ENCODE peak calls at places on chromosomes 6 and 20, in five cellular contexts. E is activated CD8-positive, alpha-beta memory T cell treated with anti-CD3 and anti-CD28 coated beads for 1 hour; X is HAP-1; V is stimulated activated CD4-positive, alpha-beta T cell treated with anti-CD3 and anti-CD28 coated beads, Interleukin-15, amount 100 ng/mL, for 24 hours; I is HS-27A. N is an unnamed sample.

GRCh38 chr6:151409260-151409659 is 17.9 kb upstream of the ZBTB2 start:
- DNase-seq in E (no peak), X (no peak), V (no peak), I (no peak), N (no peak)

GRCh38 chr6:15456422-15456821 is 206.4 kb downstream of the DTNBP1 start:
- DNase-seq in E (no peak), X (no peak), V (no peak), I (no peak), N (no peak)

GRCh38 chr6:3603443-3604130 is 146.7 kb upstream of the SLC22A23 start:
- DNase-seq in E (no peak), X (no peak), V (no peak), I (no peak), N (no peak)

GRCh38 chr6:82988904-82989303 is 76.7 kb downstream of the UBE3D start:
- DNase-seq in E (no peak), X (no peak), V (no peak), I (no peak), N (no peak)

GRCh38 chr6:44554194-44554593 is 166.7 kb downstream of the CDC5L start:
- DNase-seq in E (no peak), X (no peak), V (no peak), I (no peak), N (no peak)

GRCh38 chr6:40524797-40525584 is 62.2 kb downstream of the LRFN2 start:
- DNase-seq in E (no peak), X (peak; percentile 3), V (no peak), I (no peak), N (no peak)

GRCh38 chr20:40942775-40943174 is 85.8 kb upstream of the TOP1 start:
- DNase-seq in E (no peak), X (no peak), V (no peak), I (no peak), N (no peak)

GRCh38 chr20:25738198-25738597 is 41.5 kb upstream of the ZNF337 start:
- DNase-seq in E (no peak), X (no peak), V (no peak), I (peak; percentile 85), N (no peak)

GRCh38 chr6:33686981-33687975 is 24.2 kb downstream of the UQCC2 start:
- DNase-seq in E (no peak), X (no peak), V (no peak), I (no peak), N (no peak)

GRCh38 chr20:58891076-58891685 is 38.7 kb downstream of the GNAS start:
- DNase-seq in E (peak; percentile 73), X (peak; percentile 64), V (peak; percentile 80), I (no peak), N (peak; percentile 70)

GRCh38 chr6:51738614-51739013 is 348.8 kb downstream of the PKHD1 start:
- DNase-seq in E (no peak), X (no peak), V (no peak), I (no peak), N (no peak)

GRCh38 chr6:42450314-42451145 is 1.2 kb downstream of the TRERF1 start:
- DNase-seq in E (no peak), X (peak; percentile 27), V (peak; percentile 53), I (no peak), N (peak; percentile 54)

GRCh38 chr6:51842066-51842465 is 245.3 kb downstream of the PKHD1 start:
- DNase-seq in E (no peak), X (no peak), V (no peak), I (no peak), N (no peak)

GRCh38 chr6:166633732-166634535 is 6.9 kb upstream of the RPS6KA2 start:
- DNase-seq in E (no peak), X (no peak), V (no peak), I (no peak), N (no peak)

GRCh38 chr6:45681860-45682488 is 304.2 kb upstream of the SUPT3H start:
- DNase-seq in E (no peak), X (no peak), V (peak; percentile 58), I (no peak), N (peak; percentile 56)

GRCh38 chr6:15915508-15916178 is 213.2 kb upstream of the MYLIP start:
- DNase-seq in E (no peak), X (no peak), V (no peak), I (no peak), N (no peak)

GRCh38 chr20:56187791-56188190 is 60.7 kb upstream of the MC3R start:
- DNase-seq in E (no peak), X (no peak), V (no peak), I (no peak), N (no peak)

GRCh38 chr6:84764332-84765049 is at the start of gene TBX18:
- DNase-seq in E (no peak), X (no peak), V (peak; percentile 55), I (peak; percentile 45), N (peak; percentile 43)

GRCh38 chr20:19880256-19881079 is 122.4 kb downstream of the RIN2 start:
- DNase-seq in E (no peak), X (no peak), V (no peak), I (peak; percentile 78), N (no peak)

GRCh38 chr20:33791959-33792597 is 19.1 kb upstream of the CHMP4B start:
- DNase-seq in E (peak; percentile 16), X (no peak), V (peak; percentile 59), I (no peak), N (peak; percentile 60)

GRCh38 chr6:30998785-30999184 is 11.5 kb upstream of the MUC22 start:
- DNase-seq in E (no peak), X (no peak), V (no peak), I (no peak), N (no peak)

GRCh38 chr6:170371588-170371987 is 65.0 kb downstream of the FAM120B start:
- DNase-seq in E (no peak), X (no peak), V (no peak), I (no peak), N (no peak)

GRCh38 chr20:63191400-63191799 is 24.5 kb downstream of the YTHDF1 start:
- DNase-seq in E (no peak), X (no peak), V (no peak), I (no peak), N (no peak)

GRCh38 chr6:41442800-41443501 is 103.2 kb upstream of the FOXP4 start:
- DNase-seq in E (no peak), X (peak; percentile 64), V (peak; percentile 35), I (no peak), N (peak; percentile 47)

GRCh38 chr6:139370047-139370706 is 4.3 kb downstream of the CITED2 start:
- DNase-seq in E (no peak), X (peak; percentile 25), V (no peak), I (no peak), N (no peak)

GRCh38 chr20:56439784-56440291 is 27.8 kb downstream of the CASS4 start:
- DNase-seq in E (no peak), X (no peak), V (no peak), I (peak; percentile 94), N (peak; percentile 38)

GRCh38 chr6:25442898-25443297 is 163.7 kb downstream of the CARMIL1 start:
- DNase-seq in E (no peak), X (no peak), V (no peak), I (no peak), N (no peak)

GRCh38 chr20:60271597-60271996 is 313.4 kb downstream of the CDH26 start:
- DNase-seq in E (no peak), X (no peak), V (no peak), I (no peak), N (no peak)

GRCh38 chr6:150343434-150343833 is 25.4 kb upstream of the IYD start:
- DNase-seq in E (no peak), X (no peak), V (no peak), I (no peak), N (no peak)

GRCh38 chr6:165636415-165637048 is 26.5 kb downstream of the PDE10A start:
- DNase-seq in E (no peak), X (no peak), V (no peak), I (no peak), N (no peak)

GRCh38 chr6:93420163-93420806 is 926 bp upstream of the EPHA7 start:
- DNase-seq in E (no peak), X (no peak), V (no peak), I (no peak), N (no peak)

GRCh38 chr20:2749951-2750342 is 50.5 kb downstream of the CPXM1 start:
- DNase-seq in E (no peak), X (no peak), V (no peak), I (no peak), N (no peak)

GRCh38 chr6:37583261-37583660 is 83.6 kb upstream of the CCDC167 start:
- DNase-seq in E (no peak), X (no peak), V (no peak), I (no peak), N (no peak)

GRCh38 chr20:6700563-6701328 is 66.7 kb upstream of the BMP2 start:
- DNase-seq in E (no peak), X (no peak), V (no peak), I (no peak), N (no peak)

GRCh38 chr6:107187630-107188029 is 72.3 kb upstream of the BEND3 start:
- DNase-seq in E (no peak), X (no peak), V (no peak), I (no peak), N (no peak)

GRCh38 chr6:150738092-150738625 is 127.3 kb upstream of the MTHFD1L start:
- DNase-seq in E (no peak), X (no peak), V (no peak), I (no peak), N (no peak)

GRCh38 chr6:18551228-18551627 is 164.1 kb downstream of the RNF144B start:
- DNase-seq in E (no peak), X (no peak), V (no peak), I (no peak), N (no peak)

GRCh38 chr6:3349388-3350251 is 90.9 kb downstream of the PSMG4 start:
- DNase-seq in E (no peak), X (no peak), V (no peak), I (no peak), N (no peak)

GRCh38 chr6:91149914-91150674 is 563.2 kb upstream of the MAP3K7 start:
- DNase-seq in E (no peak), X (no peak), V (no peak), I (no peak), N (no peak)

GRCh38 chr6:148973809-148974208 is 227.0 kb downstream of the UST start:
- DNase-seq in E (no peak), X (no peak), V (no peak), I (no peak), N (no peak)

N was measured in activated naive CD4-positive, alpha-beta T cell treated with anti-CD3 and anti-CD28 coated beads for 36 hours.